ENCODE peak calls at places on chromosome 9, in five cellular contexts. Z, R, G, X and O are unnamed samples.

GRCh38 chr9:17847908-17848307 is 269.0 kb downstream of the SH3GL2 start:
- DNase-seq in Z (no peak), G (no peak), R (no peak), X (no peak), O (no peak)

GRCh38 chr9:125674981-125675973 is 31.7 kb downstream of the MAPKAP1 start:
- DNase-seq in X (peak), R (no peak), G (no peak), Z (no peak), O (no peak)

GRCh38 chr9:120186276-120186675 is 393.7 kb downstream of the CDK5RAP2 start:
- DNase-seq in Z (no peak), X (no peak), G (no peak), R (no peak), O (no peak)

GRCh38 chr9:36298566-36298965 is 40.3 kb upstream of the GNE start:
- DNase-seq in G (no peak), Z (no peak), X (no peak), R (no peak), O (no peak)

GRCh38 chr9:123658792-123659191 is 271.1 kb downstream of the DENND1A start:
- DNase-seq in Z (no peak), X (no peak), R (no peak), G (no peak), O (no peak)

GRCh38 chr9:38700695-38701094 is 19.2 kb downstream of the FAM240B start:
- DNase-seq in Z (no peak), G (no peak), R (no peak), X (peak), O (no peak)

GRCh38 chr9:110994771-110995241 is 43.5 kb downstream of the LPAR1 start:
- DNase-seq in G (no peak), Z (no peak), X (no peak), R (peak), O (no peak)

GRCh38 chr9:76459691-76460635 is 981 bp downstream of the GCNT1 start:
- DNase-seq in R (no peak), G (no peak), X (peak), Z (no peak), O (no peak)

GRCh38 chr9:90801507-90802289 is at the start of gene SYK:
- DNase-seq in R (peak), Z (no peak), X (peak), G (peak), O (no peak)

GRCh38 chr9:75142208-75142607 is 53.9 kb downstream of the OSTF1 start:
- DNase-seq in R (no peak), Z (no peak), X (no peak), G (no peak), O (no peak)

GRCh38 chr9:37919166-37919955 is 15.4 kb upstream of the SLC25A51 start:
- DNase-seq in Z (no peak), X (no peak), R (no peak), G (no peak), O (no peak)

GRCh38 chr9:36023260-36024048 is 13.3 kb upstream of the RECK start:
- DNase-seq in Z (peak), X (peak), G (peak), R (peak), O (peak)

GRCh38 chr9:35102465-35102768 is 514 bp downstream of the STOML2 start:
- DNase-seq in G (no peak), X (peak), R (no peak), Z (no peak), O (no peak)

GRCh38 chr9:133048595-133048994 is 13.2 kb upstream of the CEL start:
- DNase-seq in R (peak), X (peak), G (no peak), Z (no peak), O (no peak)

GRCh38 chr9:89869774-89870173 is 265.0 kb downstream of the GADD45G start:
- DNase-seq in G (no peak), Z (no peak), R (no peak), X (no peak), O (no peak)

GRCh38 chr9:124285903-124286291 is 28.1 kb downstream of the NEK6 start:
- DNase-seq in R (peak), X (no peak), Z (peak), G (peak), O (peak)

GRCh38 chr9:129518074-129518473 is 102.8 kb downstream of the C9orf50 start:
- DNase-seq in R (no peak), Z (no peak), X (no peak), G (no peak), O (no peak)

GRCh38 chr9:130268521-130269131 is 3.1 kb downstream of the HMCN2 start:
- DNase-seq in Z (no peak), R (peak), X (no peak), G (no peak), O (no peak)

GRCh38 chr9:70389642-70390266 is 24.7 kb downstream of the KLF9 start:
- DNase-seq in R (no peak), Z (no peak), X (peak), G (no peak), O (no peak)

GRCh38 chr9:806285-807156 is 35.0 kb upstream of the DMRT1 start:
- DNase-seq in X (peak), Z (no peak), R (peak), G (no peak), O (no peak)

GRCh38 chr9:2863831-2864230 is 19.9 kb upstream of the PUM3 start:
- DNase-seq in G (no peak), R (no peak), X (no peak), Z (no peak), O (no peak)

GRCh38 chr9:110180713-110181434 is 27.1 kb downstream of the C9orf152 start:
- DNase-seq in X (peak), Z (no peak), R (no peak), G (no peak), O (no peak)